ENCODE peak calls at places on chromosomes 2 and 18, in five cellular contexts. P is T-helper 2 cell treated with Interferon-gamma antibody and Interleukin-4, amounts not matched to agents 5 μg/mL and 100 μg/mL, for 36 hours; D is heart left ventricle; U is MCF 10A; Q is heart right ventricle. R is an unnamed sample.

GRCh38 chr2:223853425-223853837 is 16.0 kb upstream of the AP1S3 start:
- DNase-seq in D (no peak), U (peak), P (no peak), Q (no peak), R (no peak)

GRCh38 chr2:215921884-215922283 is 91.5 kb downstream of the MREG start:
- DNase-seq in Q (no peak), P (no peak), D (no peak), U (peak), R (no peak)

GRCh38 chr2:105836840-105837692 is 92.4 kb downstream of the NCK2 start:
- DNase-seq in Q (no peak), D (no peak), U (no peak), P (peak), R (no peak)

GRCh38 chr18:79378416-79379250 is 17.1 kb upstream of the NFATC1 start:
- DNase-seq in D (peak), P (peak), U (peak), Q (peak), R (peak)

GRCh38 chr2:68466361-68466777 is 725 bp downstream of the FBXO48 start:
- DNase-seq in D (no peak), Q (no peak), P (peak), U (peak), R (no peak)

GRCh38 chr2:64711260-64711659 is 57.5 kb upstream of the SERTAD2 start:
- DNase-seq in D (no peak), U (no peak), Q (no peak), P (no peak), R (no peak)

GRCh38 chr2:68643011-68643873 is at the start of gene PROKR1:
- DNase-seq in U (no peak), D (peak), P (no peak), Q (peak), R (peak)

GRCh38 chr18:59211629-59212028 is 8.3 kb upstream of the GRP start:
- DNase-seq in Q (no peak), P (no peak), U (no peak), D (no peak), R (no peak)

GRCh38 chr2:136185991-136186771 is 68.2 kb upstream of the CXCR4 start:
- DNase-seq in Q (no peak), D (no peak), P (no peak), U (peak), R (no peak)

R was measured in GM23338.